ENCODE peak calls at places on chromosomes 2 and 18, in four cellular contexts. K, Q, X and A are unnamed samples.
A peak's percentile ranks its signal among the peaks of the same experiment; 100 is the strongest.

GRCh38 chr2:225761396-225761795 is 361.9 kb downstream of the NYAP2 start:
- DNase-seq in K (no peak), Q (no peak), X (no peak), A (no peak)

GRCh38 chr2:233513953-233514655 is 52.5 kb downstream of the USP40 start:
- DNase-seq in K (peak; percentile 32), Q (no peak), X (no peak), A (no peak)

GRCh38 chr18:24027156-24027555 is 12.6 kb downstream of the TTC39C start:
- DNase-seq in K (no peak), Q (no peak), X (peak; percentile 96), A (no peak)

GRCh38 chr18:44548291-44549221 is 132.1 kb upstream of the SETBP1 start:
- DNase-seq in K (no peak), Q (no peak), X (peak; percentile 90), A (no peak)

GRCh38 chr18:31511098-31511497 is 13.1 kb downstream of the DSG2 start:
- DNase-seq in K (no peak), Q (no peak), X (no peak), A (no peak)

GRCh38 chr2:235659767-235660322 is 166.0 kb downstream of the AGAP1 start:
- DNase-seq in K (peak; percentile 21), Q (no peak), X (peak; percentile 87), A (no peak)

GRCh38 chr2:85179541-85179940 is 46.3 kb downstream of the TCF7L1 start:
- DNase-seq in K (no peak), Q (no peak), X (no peak), A (no peak)

GRCh38 chr2:10982931-10983701 is 71.4 kb downstream of the KCNF1 start:
- DNase-seq in K (peak; percentile 16), Q (no peak), X (peak; percentile 45), A (no peak)

GRCh38 chr2:58521803-58522602 is 280.9 kb upstream of the FANCL start:
- DNase-seq in K (no peak), Q (no peak), X (no peak), A (no peak)

GRCh38 chr2:62147610-62148301 is 48.2 kb upstream of the B3GNT2 start:
- DNase-seq in K (no peak), Q (no peak), X (peak; percentile 85), A (no peak)

GRCh38 chr2:62151306-62151638 is 44.6 kb upstream of the B3GNT2 start:
- DNase-seq in K (no peak), Q (no peak), X (no peak), A (no peak)

GRCh38 chr2:62152000-62152399 is 43.9 kb upstream of the B3GNT2 start:
- DNase-seq in K (peak; percentile 12), Q (no peak), X (peak; percentile 27), A (no peak)

GRCh38 chr2:62150597-62151305 is 45.2 kb upstream of the B3GNT2 start:
- DNase-seq in K (no peak), Q (no peak), X (peak; percentile 20), A (no peak)

GRCh38 chr2:62149708-62150107 is 46.2 kb upstream of the B3GNT2 start:
- DNase-seq in K (peak; percentile 55), Q (no peak), X (peak; percentile 95), A (no peak)
- H3K27ac ChIP-seq in K (no peak overlapping the region), Q (no peak overlapping the region), X (peak overlapping the region; percentile 9), A (no peak overlapping the region)

GRCh38 chr2:70116936-70117554 is 29.8 kb downstream of the PCBP1 start:
- DNase-seq in K (no peak), Q (no peak), X (no peak), A (no peak)

GRCh38 chr2:70122470-70122869 is 35.2 kb downstream of the PCBP1 start:
- DNase-seq in K (no peak), Q (no peak), X (no peak), A (no peak)

GRCh38 chr2:70115646-70116442 is 28.6 kb downstream of the PCBP1 start:
- DNase-seq in K (no peak), Q (no peak), X (no peak), A (no peak)

GRCh38 chr2:70121627-70122372 is 34.5 kb downstream of the PCBP1 start:
- DNase-seq in K (no peak), Q (no peak), X (no peak), A (no peak)

GRCh38 chr2:70118798-70119454 is 31.6 kb downstream of the PCBP1 start:
- DNase-seq in K (no peak), Q (no peak), X (peak; percentile 51), A (no peak)
- H3K4me1 ChIP-seq in K (peaks cover 9% of the 10 kb centered on the region), Q (peaks cover 45% of the 10 kb centered on the region), X (peaks cover 25% of the 10 kb centered on the region), A (peaks cover 45% of the 10 kb centered on the region)

GRCh38 chr2:429575-430254 is 141.8 kb upstream of the ALKAL2 start:
- DNase-seq in K (no peak), Q (peak; percentile 65), X (no peak), A (peak; percentile 29)
- H3K27ac ChIP-seq in K (no peak overlapping the region), Q (peak overlapping the region; percentile 39), X (no peak overlapping the region), A (peak overlapping the region; percentile 36)

GRCh38 chr2:48855142-48855541 is 99.6 kb upstream of the LHCGR start:
- DNase-seq in K (peak; percentile 15), Q (no peak), X (peak; percentile 19), A (no peak)

GRCh38 chr2:48849770-48850169 is 94.2 kb upstream of the LHCGR start:
- DNase-seq in K (no peak), Q (no peak), X (peak; percentile 71), A (no peak)

GRCh38 chr2:48852938-48853337 is 97.4 kb upstream of the LHCGR start:
- DNase-seq in K (no peak), Q (no peak), X (peak; percentile 66), A (no peak)

GRCh38 chr2:48854681-48855080 is 99.2 kb upstream of the LHCGR start:
- DNase-seq in K (no peak), Q (no peak), X (no peak), A (no peak)

GRCh38 chr2:48851161-48851560 is 95.6 kb upstream of the LHCGR start:
- DNase-seq in K (no peak), Q (no peak), X (no peak), A (no peak)
- H3K4me1 ChIP-seq in K (no peaks in the 10 kb centered on the region), Q (no peaks in the 10 kb centered on the region), X (no peaks in the 10 kb centered on the region), A (no peaks in the 10 kb centered on the region)

GRCh38 chr2:168686485-168687191 is 115.8 kb upstream of the NOSTRIN start:
- DNase-seq in K (no peak), Q (no peak), X (peak; percentile 52), A (no peak)
- H3K27ac ChIP-seq in K (peak overlapping the region; percentile 13), Q (no peak overlapping the region), X (peak overlapping the region; percentile 4), A (no peak overlapping the region)

GRCh38 chr2:204454672-204455380 is 90.4 kb upstream of the PARD3B start:
- DNase-seq in K (no peak), Q (no peak), X (no peak), A (no peak)

GRCh38 chr2:204447722-204448121 is 97.6 kb upstream of the PARD3B start:
- DNase-seq in K (no peak), Q (no peak), X (no peak), A (no peak)

GRCh38 chr2:204453730-204454167 is 91.5 kb upstream of the PARD3B start:
- DNase-seq in K (peak; percentile 54), Q (no peak), X (peak; percentile 6), A (no peak)

GRCh38 chr2:204451766-204452165 is 93.5 kb upstream of the PARD3B start:
- DNase-seq in K (no peak), Q (no peak), X (no peak), A (no peak)

DNA sequence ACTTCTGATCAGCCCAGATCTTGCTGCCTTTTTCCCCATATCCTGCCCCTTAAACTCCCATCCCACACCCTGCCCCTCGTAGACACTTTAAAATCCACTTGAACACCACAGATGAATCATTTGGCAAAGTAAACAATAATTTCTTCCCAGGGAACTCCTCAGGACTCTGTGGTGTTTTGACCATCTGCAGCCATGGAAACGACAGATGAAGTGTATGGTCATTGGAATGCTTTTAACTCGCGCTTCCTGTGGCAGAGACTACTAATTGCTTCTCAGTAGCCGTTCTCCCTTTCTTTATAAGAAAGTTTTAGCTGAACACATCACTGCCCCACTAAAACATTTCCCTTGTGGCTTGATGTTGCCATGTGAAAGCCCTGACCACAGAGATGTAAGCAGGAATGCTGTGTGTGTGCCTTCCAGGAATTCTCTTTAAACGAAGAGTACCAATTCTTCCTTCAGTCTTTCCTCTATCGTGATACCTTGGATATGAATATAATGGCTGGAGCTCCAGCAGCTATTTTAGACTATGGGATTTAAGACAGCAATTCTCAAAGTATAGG is 92.7 kb upstream of the PARD3B start:
- DNase-seq in K (peak; percentile 77), Q (no peak), X (peak; percentile 90), A (no peak)
- H3K4me1 ChIP-seq in K (peaks cover 19% of the 10 kb centered on the region), Q (no peaks in the 10 kb centered on the region), X (peaks cover 18% of the 10 kb centered on the region), A (no peaks in the 10 kb centered on the region)

GRCh38 chr2:200905618-200906296 is 16.6 kb downstream of the NIF3L1 start:
- DNase-seq in K (peak; percentile 81), Q (peak; percentile 34), X (peak; percentile 83), A (peak; percentile 13)
- H3K27ac ChIP-seq in K (no peak overlapping the region), Q (no peak overlapping the region), X (peak overlapping the region; percentile 27), A (no peak overlapping the region)

GRCh38 chr2:37398990-37399389 is 54.6 kb downstream of the QPCT start:
- DNase-seq in K (no peak), Q (no peak), X (no peak), A (no peak)
- H3K4me1 ChIP-seq in K (no peaks in the 10 kb centered on the region), Q (no peaks in the 10 kb centered on the region), X (no peaks in the 10 kb centered on the region), A (no peaks in the 10 kb centered on the region)

GRCh38 chr2:176211110-176211509 is 22.6 kb downstream of the HOXD1 start:
- DNase-seq in K (no peak), Q (no peak), X (no peak), A (no peak)
- H3K27ac ChIP-seq in K (no peak overlapping the region), Q (no peak overlapping the region), X (no peak overlapping the region), A (no peak overlapping the region)